ENCODE peak calls at places on chromosomes 6 and 20, in five cellular contexts. O is lung, M is neural progenitor cell, E is lower lobe of right lung, K is aorta. R is an unnamed sample.

GRCh38 chr6:79231101-79231500 is 3.4 kb downstream of the HMGN3 start:
- DNase-seq in O (no peak), M (no peak), E (no peak), K (no peak), R (no peak)

GRCh38 chr6:46917002-46917401 is 4.7 kb downstream of the ADGRF5 start:
- DNase-seq in O (no peak), M (no peak), E (no peak), K (no peak), R (no peak)

GRCh38 chr20:11796041-11796440 is 121.7 kb upstream of the BTBD3 start:
- DNase-seq in O (no peak), M (no peak), E (no peak), K (no peak), R (no peak)

GRCh38 chr6:14231546-14232280 is 114.1 kb downstream of the CD83 start:
- DNase-seq in O (no peak), M (no peak), E (no peak), K (no peak), R (no peak)

GRCh38 chr20:13396826-13397225 is 175.8 kb downstream of the ISM1 start:
- DNase-seq in O (no peak), M (no peak), E (no peak), K (no peak), R (no peak)

GRCh38 chr20:43123180-43123579 is 66.5 kb downstream of the PTPRT start:
- DNase-seq in O (no peak), M (no peak), E (no peak), K (no peak), R (no peak)

GRCh38 chr6:21846541-21847451 is 253.2 kb downstream of the SOX4 start:
- DNase-seq in O (no peak), M (peak; percentile 67), E (no peak), K (no peak), R (no peak)

GRCh38 chr20:56268536-56268935 is 20.0 kb downstream of the MC3R start:
- DNase-seq in O (no peak), M (no peak), E (no peak), K (no peak), R (no peak)

GRCh38 chr6:100078509-100078908 is 84.5 kb upstream of the MCHR2 start:
- DNase-seq in O (no peak), M (peak; percentile 69), E (no peak), K (no peak), R (no peak)

GRCh38 chr6:43097502-43097901 is 21.4 kb downstream of the PTK7 start:
- DNase-seq in O (no peak), M (no peak), E (no peak), K (no peak), R (no peak)

GRCh38 chr6:5214570-5215052 is 46.1 kb downstream of the LYRM4 start:
- DNase-seq in O (no peak), M (peak; percentile 70), E (no peak), K (peak; percentile 80), R (no peak)

GRCh38 chr6:27753668-27754407 is 158.4 kb downstream of the OR2B2 start:
- DNase-seq in O (peak; percentile 73), M (peak; percentile 94), E (peak; percentile 78), K (peak; percentile 83), R (no peak)

GRCh38 chr6:64334646-64335045 is 699.0 kb downstream of the PHF3 start:
- DNase-seq in O (no peak), M (no peak), E (no peak), K (no peak), R (no peak)

GRCh38 chr6:89680150-89680549 is 41.6 kb upstream of the LYRM2 start:
- DNase-seq in O (no peak), M (no peak), E (no peak), K (no peak), R (no peak)

GRCh38 chr6:40961831-40962230 is 77.2 kb downstream of the UNC5CL start:
- DNase-seq in O (no peak), M (no peak), E (no peak), K (no peak), R (peak; percentile 50)

GRCh38 chr6:27040244-27041042 is 207.1 kb upstream of the PRSS16 start:
- DNase-seq in O (no peak), M (no peak), E (no peak), K (no peak), R (no peak)

GRCh38 chr6:12313992-12314589 is 23.9 kb downstream of the EDN1 start:
- DNase-seq in O (peak; percentile 49), M (no peak), E (no peak), K (no peak), R (peak; percentile 78)

GRCh38 chr6:89281779-89282246 is 33.3 kb downstream of the GABRR2 start:
- DNase-seq in O (peak; percentile 42), M (peak; percentile 73), E (peak; percentile 75), K (no peak), R (no peak)

GRCh38 chr6:683742-684440 is 9.0 kb downstream of the EXOC2 start:
- DNase-seq in O (no peak), M (peak; percentile 83), E (no peak), K (no peak), R (no peak)

GRCh38 chr6:136930528-136930927 is 8.4 kb downstream of the SLC35D3 start:
- DNase-seq in O (no peak), M (no peak), E (no peak), K (no peak), R (peak; percentile 37)

GRCh38 chr6:43880236-43881120 is 110.5 kb downstream of the VEGFA start:
- DNase-seq in O (no peak), M (no peak), E (no peak), K (peak; percentile 12), R (no peak)

GRCh38 chr6:26025047-26025893 is 62.0 kb upstream of the HFE start:
- DNase-seq in O (no peak), M (no peak), E (no peak), K (no peak), R (no peak)

GRCh38 chr6:169975286-169975685 is 223.9 kb downstream of the ERMARD start:
- DNase-seq in O (no peak), M (no peak), E (no peak), K (peak; percentile 69), R (no peak)

GRCh38 chr6:11921017-11921438 is 91.1 kb upstream of the HIVEP1 start:
- DNase-seq in O (no peak), M (peak; percentile 29), E (no peak), K (peak; percentile 88), R (no peak)

GRCh38 chr6:81969814-81970213 is 217.3 kb upstream of the TENT5A start:
- DNase-seq in O (no peak), M (peak; percentile 56), E (peak; percentile 28), K (no peak), R (no peak)

GRCh38 chr20:13649548-13649947 is 10.8 kb upstream of the TASP1 start:
- DNase-seq in O (peak; percentile 48), M (peak; percentile 64), E (no peak), K (no peak), R (no peak)

GRCh38 chr20:56429496-56429895 is 17.4 kb downstream of the CASS4 start:
- DNase-seq in O (no peak), M (no peak), E (no peak), K (peak; percentile 9), R (no peak)

GRCh38 chr6:135088818-135089809 is 34.5 kb upstream of the HBS1L start:
- DNase-seq in O (no peak), M (peak; percentile 18), E (no peak), K (no peak), R (no peak)

GRCh38 chr6:1562171-1562955 is 47.4 kb upstream of the FOXC1 start:
- DNase-seq in O (no peak), M (no peak), E (no peak), K (no peak), R (peak; percentile 7)

GRCh38 chr6:99822741-99823512 is 171.1 kb downstream of the MCHR2 start:
- DNase-seq in O (no peak), M (peak; percentile 64), E (no peak), K (no peak), R (no peak)

GRCh38 chr6:48916523-48917050 is 546.5 kb downstream of the MMUT start:
- DNase-seq in O (no peak), M (no peak), E (no peak), K (no peak), R (no peak)

GRCh38 chr20:45873409-45874116 is 7.5 kb upstream of the ZSWIM1 start:
- DNase-seq in O (no peak), M (no peak), E (no peak), K (no peak), R (no peak)

GRCh38 chr6:17957904-17958303 is 29.5 kb downstream of the KIF13A start:
- DNase-seq in O (no peak), M (no peak), E (no peak), K (no peak), R (no peak)
- H3K27ac ChIP-seq in O (peak overlapping the region; percentile 72), M (no peak overlapping the region), E (no peak overlapping the region), K (no peak overlapping the region), R (peak overlapping the region; percentile 39)

DNA sequence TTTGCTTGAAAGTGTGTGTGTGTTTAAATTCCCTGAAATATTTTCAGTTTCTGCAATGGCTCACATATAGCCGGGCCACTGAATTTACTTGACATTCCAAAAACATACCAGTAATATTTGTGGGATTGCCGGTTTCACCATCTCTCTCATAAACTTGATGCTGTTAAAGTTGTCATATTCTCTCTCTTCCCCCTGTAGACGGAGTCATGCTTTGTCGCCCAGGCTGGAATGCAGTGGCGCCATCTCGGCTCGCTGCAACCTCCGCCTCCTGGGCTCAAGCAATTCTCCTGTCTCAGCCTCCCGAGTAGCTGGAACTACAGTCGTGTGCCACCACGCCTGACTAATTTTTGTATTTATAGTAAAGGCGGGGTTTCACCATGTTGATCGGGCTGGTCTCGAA is 122.2 kb downstream of the TIAM2 start:
- DNase-seq in O (no peak), M (no peak), E (no peak), K (no peak), R (no peak)
- H3K27ac ChIP-seq in O (no peak overlapping the region), M (no peak overlapping the region), E (no peak overlapping the region), K (no peak overlapping the region), R (no peak overlapping the region)

DNA sequence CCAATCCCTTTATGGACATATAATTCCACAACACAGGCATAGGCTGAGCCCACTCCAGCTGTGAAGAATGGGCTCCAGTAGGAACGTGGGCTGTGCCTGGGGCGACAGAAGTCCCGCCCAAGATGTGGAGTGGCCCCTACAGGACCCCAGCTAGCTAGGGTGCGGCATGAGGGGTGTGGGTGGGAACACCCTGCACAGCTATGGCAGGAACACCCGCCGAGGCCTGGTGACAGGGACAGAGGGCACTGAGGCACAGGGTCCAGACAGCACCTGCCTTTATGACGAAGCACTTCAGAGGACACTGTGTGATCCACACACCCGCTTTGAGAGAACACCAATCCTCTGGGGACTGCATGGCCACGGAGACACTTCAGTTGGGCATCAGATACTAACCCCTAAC is 28.2 kb upstream of the TCFL5 start:
- DNase-seq in O (no peak), M (no peak), E (no peak), K (no peak), R (no peak)
- H3K27ac ChIP-seq in O (no peak overlapping the region), M (no peak overlapping the region), E (no peak overlapping the region), K (no peak overlapping the region), R (no peak overlapping the region)

DNA sequence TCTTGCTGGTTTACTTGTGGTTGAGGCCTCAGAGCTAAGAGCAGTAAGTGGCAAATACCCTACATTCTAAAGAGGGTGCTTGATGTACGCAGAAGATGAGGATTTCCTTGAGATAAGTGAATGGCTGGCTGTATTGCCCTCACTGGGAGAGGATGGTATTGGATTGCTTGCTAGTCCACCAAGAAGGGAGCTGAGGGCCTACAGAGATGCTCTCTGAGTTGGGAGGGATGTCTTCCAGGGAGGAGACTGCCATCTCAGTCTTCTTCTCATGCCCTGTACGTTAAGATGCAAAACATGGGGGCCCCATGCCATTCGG is 669.1 kb downstream of the UTRN start:
- DNase-seq in O (no peak), M (no peak), E (no peak), K (no peak), R (no peak)
- H3K27ac ChIP-seq in O (no peak overlapping the region), M (no peak overlapping the region), E (no peak overlapping the region), K (no peak overlapping the region), R (no peak overlapping the region)

R was measured in esophagus muscularis mucosa.